ENCODE peak calls at places on chromosomes 6 and 20, in eight cellular contexts. O is ovary, E is uterus, V is stomach, J is adrenal gland, W is endothelial cell of umbilical vein, Z is IMR-90, X is body of pancreas. I is an unnamed sample. For H3K9me3, the result is how much of the 10 kb centered on the place peaks cover.

GRCh38 chr6:137765044-137765443 is 102.0 kb upstream of the TNFAIP3 start:
- DNase-seq in O (no peak), E (no peak), V (no peak), J (no peak), W (no peak), Z (no peak), X (no peak), I (no peak)

GRCh38 chr20:6094565-6094964 is 28.3 kb downstream of the FERMT1 start:
- DNase-seq in O (no peak), E (no peak), V (no peak), J (no peak), W (no peak), Z (no peak), X (no peak), I (no peak)

GRCh38 chr6:82013561-82014275 is 233.8 kb downstream of the IBTK start:
- DNase-seq in O (no peak), E (peak), V (no peak), J (peak), W (peak), Z (peak), X (no peak), I (peak)

GRCh38 chr6:134853111-134854055 is 96.5 kb downstream of the ALDH8A1 start:
- DNase-seq in O (no peak), E (no peak), V (no peak), J (no peak), W (no peak), Z (peak), X (no peak), I (no peak)

GRCh38 chr6:42316390-42316970 is 98.8 kb upstream of the MRPS10 start:
- DNase-seq in O (no peak), E (no peak), V (no peak), J (no peak), W (peak), Z (peak), X (no peak), I (no peak)

GRCh38 chr6:131043902-131044447 is 19.1 kb downstream of the EPB41L2 start:
- DNase-seq in O (no peak), E (no peak), V (no peak), J (no peak), W (no peak), Z (no peak), X (no peak), I (no peak)

GRCh38 chr6:107318100-107318736 is 141.1 kb downstream of the PDSS2 start:
- DNase-seq in O (peak), E (peak), V (peak), J (peak), W (peak), Z (peak), X (peak), I (peak)

GRCh38 chr20:2873747-2874041 is 413 bp downstream of the PTPRA start:
- DNase-seq in O (no peak), E (peak), V (peak), J (peak), W (peak), Z (peak), X (peak), I (peak)

GRCh38 chr20:15911557-15911956 is 661.7 kb downstream of the KIF16B start:
- DNase-seq in O (no peak), E (no peak), V (no peak), J (no peak), W (peak), Z (no peak), X (no peak), I (no peak)

GRCh38 chr6:111759836-111760785 is 113.1 kb downstream of the FYN start:
- DNase-seq in O (no peak), E (no peak), V (no peak), J (no peak), W (no peak), Z (peak), X (no peak), I (no peak)

GRCh38 chr20:41249371-41249770 is 68.2 kb downstream of the ZHX3 start:
- DNase-seq in O (peak), E (peak), V (no peak), J (peak), W (peak), Z (peak), X (peak), I (peak)

GRCh38 chr20:20206788-20207187 is 154.5 kb downstream of the CFAP61 start:
- DNase-seq in O (no peak), E (no peak), V (no peak), J (no peak), W (no peak), Z (no peak), X (no peak), I (no peak)

GRCh38 chr6:39143238-39143930 is 28.4 kb upstream of the SAYSD1 start:
- DNase-seq in O (no peak), E (no peak), V (peak), J (no peak), W (no peak), Z (no peak), X (no peak), I (no peak)

GRCh38 chr6:36123270-36124139 is 6.8 kb upstream of the MAPK13 start:
- DNase-seq in O (peak), E (peak), V (peak), J (peak), W (peak), Z (peak), X (peak), I (peak)

GRCh38 chr6:168201383-168201782 is 118.2 kb downstream of the DACT2 start:
- DNase-seq in O (no peak), E (no peak), V (peak), J (no peak), W (no peak), Z (no peak), X (peak), I (no peak)

GRCh38 chr6:137000825-137001224 is 43.9 kb downstream of the IL20RA start:
- DNase-seq in O (no peak), E (no peak), V (no peak), J (no peak), W (no peak), Z (no peak), X (no peak), I (no peak)

GRCh38 chr20:13006825-13007224 is 1.9 kb upstream of the SPTLC3 start:
- DNase-seq in O (no peak), E (no peak), V (no peak), J (no peak), W (no peak), Z (peak), X (no peak), I (no peak)

GRCh38 chr6:3696525-3696924 is 55.0 kb downstream of the PXDC1 start:
- DNase-seq in O (no peak), E (no peak), V (no peak), J (no peak), W (no peak), Z (peak), X (no peak), I (no peak)

GRCh38 chr6:16105874-16106273 is 23.0 kb upstream of the MYLIP start:
- DNase-seq in O (no peak), E (no peak), V (no peak), J (no peak), W (no peak), Z (peak), X (no peak), I (no peak)

GRCh38 chr20:16760431-16761304 is 12.5 kb downstream of the OTOR start:
- DNase-seq in O (no peak), E (no peak), V (peak), J (no peak), W (no peak), Z (no peak), X (peak), I (no peak)

GRCh38 chr20:19649041-19649440 is 109.0 kb upstream of the RIN2 start:
- DNase-seq in O (no peak), E (no peak), V (no peak), J (no peak), W (no peak), Z (no peak), X (no peak), I (no peak)

GRCh38 chr6:159693894-159694545 is 979 bp upstream of the SOD2 start:
- DNase-seq in O (no peak), E (peak), V (peak), J (peak), W (peak), Z (peak), X (peak), I (peak)

GRCh38 chr20:53346266-53346665 is 247.4 kb downstream of the ZNF217 start:
- DNase-seq in O (no peak), E (no peak), V (no peak), J (no peak), W (no peak), Z (no peak), X (no peak), I (no peak)

GRCh38 chr6:26199773-26200728 is 112.8 kb downstream of the HFE start:
- DNase-seq in O (peak), E (no peak), V (no peak), J (peak), W (no peak), Z (peak), X (no peak), I (peak)

GRCh38 chr6:48318670-48319069 is 207.7 kb upstream of the PTCHD4 start:
- DNase-seq in O (no peak), E (no peak), V (no peak), J (no peak), W (peak), Z (peak), X (no peak), I (no peak)

GRCh38 chr20:52805892-52806291 is 166.3 kb upstream of the TSHZ2 start:
- DNase-seq in O (no peak), E (no peak), V (no peak), J (no peak), W (no peak), Z (no peak), X (no peak), I (no peak)

GRCh38 chr6:170417881-170418280 is 111.3 kb downstream of the FAM120B start:
- DNase-seq in O (no peak), E (no peak), V (no peak), J (no peak), W (no peak), Z (no peak), X (no peak), I (no peak)

GRCh38 chr6:135144678-135145508 is 36.2 kb upstream of the MYB start:
- DNase-seq in O (no peak), E (no peak), V (no peak), J (no peak), W (peak), Z (peak), X (no peak), I (no peak)

GRCh38 chr6:107496041-107496440 is 6.1 kb downstream of the SOBP start:
- DNase-seq in O (no peak), E (no peak), V (no peak), J (no peak), W (no peak), Z (no peak), X (no peak), I (no peak)

GRCh38 chr6:116366740-116367275 is 3.9 kb upstream of the DSE start:
- DNase-seq in O (no peak), E (no peak), V (no peak), J (no peak), W (no peak), Z (no peak), X (no peak), I (no peak)

GRCh38 chr20:51447097-51447764 is 95.3 kb downstream of the NFATC2 start:
- DNase-seq in O (peak), E (peak), V (no peak), J (peak), W (peak), Z (peak), X (peak), I (peak)

GRCh38 chr20:47421076-47421475 is 64.6 kb upstream of the ZMYND8 start:
- DNase-seq in O (no peak), E (no peak), V (no peak), J (no peak), W (no peak), Z (no peak), X (no peak), I (no peak)

GRCh38 chr6:63676412-63677114 is 41.0 kb downstream of the PHF3 start:
- DNase-seq in O (no peak), E (no peak), V (no peak), J (no peak), W (no peak), Z (peak), X (no peak), I (no peak)

GRCh38 chr6:17656644-17657043 is 50.1 kb downstream of the NUP153 start:
- DNase-seq in O (no peak), E (no peak), V (no peak), J (no peak), W (no peak), Z (peak), X (no peak), I (no peak)

GRCh38 chr6:130838971-130839370 is 11.8 kb downstream of the SMLR1 start:
- DNase-seq in O (no peak), E (no peak), V (no peak), J (no peak), W (no peak), Z (no peak), X (no peak), I (no peak)

GRCh38 chr6:111663692-111664564 is 58.2 kb upstream of the TRAF3IP2 start:
- DNase-seq in O (no peak), E (peak), V (no peak), J (peak), W (peak), Z (peak), X (no peak), I (peak)

GRCh38 chr6:64266351-64266821 is 630.8 kb downstream of the PHF3 start:
- DNase-seq in O (no peak), E (no peak), V (no peak), J (no peak), W (no peak), Z (no peak), X (no peak), I (no peak)

GRCh38 chr6:132964868-132965382 is 150.6 kb downstream of the RPS12 start:
- DNase-seq in O (no peak), E (no peak), V (no peak), J (no peak), W (peak), Z (peak), X (no peak), I (no peak)

GRCh38 chr6:152696543-152696942 is 1.2 kb upstream of the MYCT1 start:
- DNase-seq in O (no peak), E (no peak), V (no peak), J (no peak), W (peak), Z (peak), X (no peak), I (no peak)

DNA sequence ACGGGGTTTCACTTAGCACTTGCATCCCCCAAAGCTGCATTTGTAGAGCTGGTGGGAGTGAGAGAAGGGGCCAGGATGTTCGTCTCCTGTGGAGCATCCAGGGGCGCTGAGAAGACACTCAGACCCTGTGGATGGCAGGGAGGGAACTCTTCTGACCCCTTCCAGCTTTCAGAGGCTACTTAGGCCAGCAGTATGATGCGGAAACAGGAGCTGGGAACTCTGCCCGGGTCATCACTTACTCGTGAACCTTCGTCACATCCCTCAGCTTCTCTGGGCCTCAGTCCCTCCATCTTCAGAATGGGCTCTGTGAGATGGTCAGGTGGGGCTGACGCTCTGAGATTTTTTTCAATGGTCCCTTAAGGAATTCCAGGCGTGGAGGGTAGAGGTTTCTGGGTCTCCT is 228.5 kb downstream of the TAF4 start:
- DNase-seq in O (no peak), E (no peak), V (no peak), J (no peak), W (no peak), Z (no peak), X (no peak), I (peak)
- H3K9me3 ChIP-seq in O (under half), E (under half), V (under half), J (under half), W (under half), Z (under half), X (under half), I (under half)

DNA sequence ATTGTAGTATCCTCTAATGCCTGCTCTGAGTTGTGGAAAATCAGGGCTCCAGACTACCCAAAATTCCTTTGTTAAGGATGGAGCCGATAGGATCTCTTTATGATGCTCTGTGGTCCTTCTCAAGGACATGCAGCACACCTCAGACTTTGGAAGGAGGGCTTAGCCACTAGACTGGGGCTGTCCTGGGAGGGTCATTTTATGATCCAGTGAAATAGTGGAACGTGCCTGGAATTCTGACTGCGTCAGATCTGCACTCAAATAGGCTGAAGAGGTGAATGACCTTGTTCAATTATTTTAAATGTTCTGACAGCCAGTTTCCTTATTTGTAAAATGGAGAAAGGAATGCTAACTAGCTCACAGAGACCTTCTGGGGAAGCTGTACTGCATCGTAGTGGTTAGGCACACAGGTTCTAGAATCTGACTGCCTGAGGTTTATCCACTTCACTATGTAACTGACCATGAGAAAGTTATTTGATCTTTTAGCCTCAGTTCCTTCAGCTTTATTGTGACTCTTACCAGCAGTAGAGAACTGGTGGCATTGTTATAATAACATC is 587.5 kb downstream of the MAFB start:
- DNase-seq in O (no peak), E (no peak), V (no peak), J (peak), W (no peak), Z (no peak), X (no peak), I (no peak)
- TF ChIP-seq POLR2A in O (no peak), E (no peak), V (no peak), J (no peak), W (no peak), Z (no peak), X (no peak), I (no peak)

DNA sequence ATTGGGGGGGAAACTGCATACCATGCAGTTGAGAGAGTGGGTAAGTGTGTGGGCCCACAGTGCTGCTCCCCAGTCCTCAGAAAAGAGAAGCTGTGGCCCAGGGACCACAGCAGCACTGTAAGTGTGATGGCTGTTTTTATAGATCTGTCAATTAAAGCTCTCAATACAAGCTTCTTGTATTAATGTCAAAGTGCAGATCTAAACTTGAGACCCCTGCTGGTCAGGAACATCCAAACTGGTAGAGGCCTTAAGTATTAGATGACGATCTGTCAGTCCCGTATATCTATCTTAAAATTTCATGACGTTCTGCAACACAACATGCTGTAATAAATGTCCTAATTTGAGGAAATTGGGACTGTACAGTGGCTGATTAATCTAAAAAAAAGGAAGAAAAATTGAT is 74.8 kb downstream of the TULP4 start:
- DNase-seq in O (no peak), E (no peak), V (no peak), J (no peak), W (no peak), Z (no peak), X (no peak), I (no peak)
- TF ChIP-seq CTCF in O (no peak), E (no peak), V (no peak), J (no peak), W (peak), Z (peak), X (no peak), I (no peak)

GRCh38 chr20:59661621-59662020 is 57.3 kb downstream of the PHACTR3 start:
- DNase-seq in O (no peak), E (no peak), V (peak), J (peak), W (no peak), Z (no peak), X (no peak), I (no peak)
- H3K9me3 ChIP-seq in O (under half), E (under half), V (under half), J (under half), W (under half), Z (under half), X (under half), I (under half)

GRCh38 chr6:73579851-73580246 is 59.0 kb upstream of the EEF1A1 start:
- DNase-seq in O (no peak), E (peak), V (peak), J (peak), W (no peak), Z (peak), X (no peak), I (peak)

GRCh38 chr6:73580247-73581149 is 59.7 kb upstream of the EEF1A1 start:
- DNase-seq in O (peak), E (peak), V (peak), J (peak), W (peak), Z (peak), X (peak), I (peak)

GRCh38 chr6:73581293-73581692 is 60.5 kb upstream of the EEF1A1 start:
- DNase-seq in O (no peak), E (no peak), V (no peak), J (no peak), W (no peak), Z (no peak), X (no peak), I (no peak)

GRCh38 chr6:73586416-73586974 is 65.7 kb upstream of the EEF1A1 start:
- DNase-seq in O (no peak), E (no peak), V (no peak), J (peak), W (peak), Z (peak), X (no peak), I (no peak)

GRCh38 chr6:73585566-73586415 is 65.0 kb upstream of the EEF1A1 start:
- DNase-seq in O (no peak), E (peak), V (peak), J (peak), W (peak), Z (peak), X (peak), I (peak)
- TF ChIP-seq POLR2A in O (no peak), E (peak), V (no peak), J (no peak), W (no peak), Z (peak), X (no peak), I (peak)

DNA sequence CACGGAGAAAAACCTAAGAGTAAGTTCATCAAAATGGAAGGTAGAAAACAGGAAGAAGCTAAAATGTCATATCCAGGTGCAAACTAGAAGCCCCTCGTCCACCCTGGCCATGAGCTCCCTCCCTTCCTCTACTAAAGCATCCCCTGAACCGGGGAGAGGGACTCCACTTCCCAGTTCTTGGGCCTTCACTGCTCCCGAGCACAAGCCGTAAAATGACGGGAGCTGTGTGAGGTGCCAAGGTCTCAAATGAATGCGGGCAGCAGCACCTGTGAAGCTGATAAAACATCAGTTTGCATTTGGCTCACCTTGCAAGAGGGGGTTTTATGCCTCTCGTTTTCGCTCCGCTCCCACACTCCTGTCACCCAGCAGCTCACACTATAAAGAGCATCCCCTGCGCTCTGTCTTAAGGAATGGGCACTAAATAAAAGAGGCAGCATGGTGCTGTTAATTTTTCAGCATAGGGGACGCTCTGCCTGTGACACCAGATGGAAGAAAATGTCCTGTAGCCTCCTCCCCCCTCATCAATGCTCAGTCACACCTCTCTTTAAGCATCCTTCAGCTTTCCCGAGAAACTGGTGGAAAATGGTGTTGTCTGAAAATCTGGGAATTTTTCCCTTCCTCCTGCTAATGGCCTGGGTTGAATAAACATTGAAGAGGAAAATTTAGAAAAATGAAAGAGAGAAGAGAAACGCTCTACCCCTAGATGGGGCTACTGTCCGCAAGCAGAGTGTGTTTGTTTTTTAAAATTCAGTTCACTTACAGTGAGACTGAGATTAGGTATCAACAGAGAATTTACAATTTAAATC is 563.0 kb upstream of the AGPAT4 start:
- DNase-seq in O (no peak), E (no peak), V (no peak), J (no peak), W (no peak), Z (no peak), X (peak), I (no peak)
- TF ChIP-seq CTCF in O (peak), E (no peak), V (peak), J (peak), W (no peak), Z (no peak), X (peak), I (peak)

GRCh38 chr6:4861564-4861963 is 85.4 kb downstream of the CDYL start:
- DNase-seq in O (no peak), E (no peak), V (no peak), J (no peak), W (no peak), Z (no peak), X (no peak), I (no peak)
- H3K9me3 ChIP-seq in O (under half), E (under half), V (under half), J (under half), W (under half), Z (under half), X (under half), I (under half)

I was measured in heart left ventricle.